ENCODE peak calls at places on chromosomes 12 and 14, in six cellular contexts. M, S, D, G, L and V are unnamed samples.

GRCh38 chr12:119102274-119102673 is 76.5 kb upstream of the HSPB8 start:
- DNase-seq in S (no peak), D (no peak), M (no peak), L (no peak), G (no peak), V (no peak)

GRCh38 chr14:92248638-92249037 is 74.3 kb upstream of the SLC24A4 start:
- DNase-seq in D (no peak), L (no peak), M (no peak), G (no peak), S (no peak), V (no peak)

GRCh38 chr14:103561381-103562134 is 899 bp downstream of the BAG5 start:
- DNase-seq in G (peak), S (peak), D (peak), M (peak), L (peak), V (peak)

GRCh38 chr14:24789277-24789832 is 155.4 kb upstream of the GZMB start:
- DNase-seq in D (no peak), L (no peak), M (no peak), G (no peak), S (no peak), V (no peak)

GRCh38 chr12:15966426-15966825 is 55.3 kb downstream of the DERA start:
- DNase-seq in G (no peak), L (peak), S (peak), M (no peak), D (peak), V (peak)

GRCh38 chr12:19695244-19696098 is 256.2 kb downstream of the AEBP2 start:
- DNase-seq in S (peak), L (no peak), D (no peak), M (no peak), G (no peak), V (no peak)

GRCh38 chr14:102096569-102097188 is 9.8 kb upstream of the HSP90AA1 start:
- DNase-seq in G (peak), S (peak), L (peak), M (peak), D (peak), V (peak)

GRCh38 chr14:60220084-60220483 is 28.9 kb upstream of the PPM1A start:
- DNase-seq in L (no peak), D (no peak), S (no peak), M (no peak), G (no peak), V (no peak)

GRCh38 chr14:104266643-104267575 is 128.5 kb downstream of the KIF26A start:
- DNase-seq in M (no peak), D (no peak), S (no peak), G (peak), L (no peak), V (no peak)

GRCh38 chr12:132776816-132777568 is 15.4 kb upstream of the ANKLE2 start:
- DNase-seq in M (no peak), G (no peak), S (no peak), D (peak), L (peak), V (peak)

GRCh38 chr12:139585-139984 is 73.0 kb downstream of the IQSEC3 start:
- DNase-seq in S (no peak), G (no peak), L (no peak), D (peak), M (no peak), V (no peak)

GRCh38 chr12:22624908-22625646 is at the start of gene ETNK1:
- DNase-seq in S (peak), G (peak), D (peak), L (peak), M (peak), V (peak)

GRCh38 chr14:73272393-73272792 is 35.1 kb downstream of the PAPLN start:
- DNase-seq in G (no peak), L (no peak), M (no peak), D (no peak), S (no peak), V (no peak)

GRCh38 chr14:34043627-34044372 is 92.9 kb upstream of the EGLN3 start:
- DNase-seq in S (no peak), D (no peak), M (no peak), L (no peak), G (no peak), V (no peak)

GRCh38 chr12:119308743-119309456 is 25.6 kb upstream of the CCDC60 start:
- DNase-seq in L (no peak), D (no peak), M (no peak), S (no peak), G (no peak), V (no peak)

GRCh38 chr12:46388427-46388992 is 15.9 kb upstream of the SLC38A2 start:
- DNase-seq in G (no peak), L (peak), D (peak), S (no peak), M (no peak), V (no peak)

GRCh38 chr14:90811641-90812040 is 4.6 kb downstream of the TTC7B start:
- DNase-seq in S (no peak), G (no peak), L (no peak), M (no peak), D (no peak), V (no peak)

GRCh38 chr14:82080319-82080718 is 546.7 kb upstream of the SEL1L start:
- DNase-seq in S (no peak), M (no peak), G (no peak), D (no peak), L (no peak), V (no peak)

GRCh38 chr12:83097656-83098055 is 410.9 kb downstream of the TMTC2 start:
- DNase-seq in G (no peak), D (no peak), S (no peak), L (no peak), M (no peak), V (no peak)

GRCh38 chr12:69055280-69055679 is 122.3 kb upstream of the CPM start:
- DNase-seq in D (no peak), M (no peak), G (no peak), S (no peak), L (no peak), V (peak)

GRCh38 chr14:76929927-76930326 is 98.6 kb downstream of the IRF2BPL start:
- DNase-seq in D (no peak), M (no peak), L (no peak), G (no peak), S (peak), V (no peak)

GRCh38 chr14:70706177-70706576 is 64.5 kb downstream of the TTC9 start:
- DNase-seq in D (no peak), G (no peak), S (peak), L (no peak), M (no peak), V (no peak)

GRCh38 chr12:44372259-44372658 is 503.9 kb downstream of the NELL2 start:
- DNase-seq in M (no peak), S (no peak), L (peak), D (no peak), G (no peak), V (peak)

GRCh38 chr14:29773990-29774389 is 153.7 kb downstream of the PRKD1 start:
- DNase-seq in D (no peak), S (no peak), L (no peak), G (no peak), M (no peak), V (no peak)

GRCh38 chr12:46386877-46387629 is 14.5 kb upstream of the SLC38A2 start:
- DNase-seq in D (peak), L (peak), G (no peak), M (no peak), S (peak), V (peak)

GRCh38 chr12:3047961-3048360 is 29.2 kb upstream of the TSPAN9 start:
- DNase-seq in G (no peak), L (no peak), D (no peak), M (no peak), S (no peak), V (no peak)

GRCh38 chr12:62802981-62803380 is 132.0 kb downstream of the PPM1H start:
- DNase-seq in L (peak), G (no peak), D (peak), S (peak), M (no peak), V (no peak)

GRCh38 chr12:128986957-128987356 is 133.7 kb downstream of the GLT1D1 start:
- DNase-seq in G (no peak), S (no peak), L (no peak), M (no peak), D (no peak), V (no peak)

GRCh38 chr12:32334384-32334783 is 65.0 kb upstream of the FGD4 start:
- DNase-seq in G (no peak), M (no peak), D (no peak), L (no peak), S (no peak), V (no peak)

GRCh38 chr14:97410667-97411286 is 613.6 kb downstream of the VRK1 start:
- DNase-seq in M (no peak), L (no peak), D (no peak), S (no peak), G (no peak), V (no peak)

GRCh38 chr12:73424484-73424883 is 1113.2 kb upstream of the ATXN7L3B start:
- DNase-seq in M (no peak), G (no peak), S (no peak), D (no peak), L (no peak), V (no peak)

GRCh38 chr12:112381421-112381897 is 772 bp downstream of the HECTD4 start:
- DNase-seq in G (no peak), S (no peak), M (no peak), L (no peak), D (peak), V (no peak)

GRCh38 chr12:116164263-116164817 is 113.2 kb downstream of the MED13L start:
- DNase-seq in G (no peak), L (peak), S (no peak), M (no peak), D (peak), V (no peak)

GRCh38 chr12:127191124-127191523 is 1075.8 kb upstream of the TMEM132C start:
- DNase-seq in S (peak), D (peak), G (no peak), L (peak), M (no peak), V (peak)

GRCh38 chr12:28265435-28266042 is 75.3 kb downstream of the CCDC91 start:
- DNase-seq in M (no peak), D (no peak), G (no peak), L (no peak), S (peak), V (no peak)

GRCh38 chr14:20486700-20487401 is 17.6 kb downstream of the PNP start:
- DNase-seq in M (no peak), L (no peak), G (no peak), D (no peak), S (no peak), V (no peak)

GRCh38 chr14:73717247-73717646 is 3.1 kb upstream of the PNMA1 start:
- DNase-seq in G (no peak), M (no peak), L (peak), S (no peak), D (peak), V (no peak)

GRCh38 chr12:80634903-80635302 is 72.5 kb upstream of the MYF6 start:
- DNase-seq in S (no peak), M (no peak), D (no peak), L (no peak), G (no peak), V (peak)

DNA sequence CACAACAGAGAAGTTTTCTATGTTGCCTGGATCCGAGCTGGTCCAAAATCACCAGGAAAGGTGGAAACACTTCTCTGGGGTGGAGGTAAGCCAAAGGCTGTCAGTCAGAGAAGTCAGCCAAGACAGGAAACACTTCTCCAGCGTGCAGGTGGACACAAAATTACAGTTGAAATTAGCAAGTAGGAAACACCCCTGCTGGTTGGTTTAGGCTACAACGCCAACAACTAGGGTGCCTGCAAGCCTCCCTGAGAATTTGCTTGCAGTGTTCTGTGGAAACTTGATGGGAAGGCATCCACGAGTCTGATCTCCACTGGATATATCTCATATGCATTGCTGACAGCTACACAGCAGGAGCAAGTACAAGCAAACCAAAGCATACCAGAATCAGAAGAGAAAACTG is 600.5 kb downstream of the RERGL start:
- DNase-seq in L (no peak), M (no peak), S (no peak), D (no peak), G (no peak), V (no peak)
- TF ChIP-seq CTCF in L (no peak), M (no peak), S (no peak), D (no peak), G (no peak), V (no peak)

DNA sequence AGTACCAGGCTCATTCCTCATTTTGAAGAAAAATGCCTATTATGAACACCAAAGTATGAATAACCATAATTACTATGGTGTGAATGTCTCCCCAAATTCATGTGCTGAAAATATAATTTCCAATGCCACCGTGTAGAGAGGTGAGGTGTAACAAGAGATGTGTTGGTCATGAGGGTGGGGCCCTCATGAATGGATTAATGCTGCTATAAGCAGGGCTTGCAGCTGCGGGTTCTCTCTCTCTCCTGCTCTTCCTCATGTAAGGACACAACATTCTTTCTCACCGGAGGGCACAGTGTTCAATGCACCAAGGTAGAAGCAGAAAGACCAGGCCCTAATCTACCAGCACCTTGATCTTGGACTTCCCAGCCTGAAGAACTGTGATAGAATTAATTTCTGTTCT is 70.0 kb downstream of the TMTC1 start:
- DNase-seq in G (no peak), L (no peak), D (no peak), M (no peak), S (no peak), V (no peak)
- H3K4me3 ChIP-seq in G (no peak), L (no peak), D (no peak), M (no peak), S (no peak), V (no peak)

GRCh38 chr12:47946413-47947107 is 16.8 kb upstream of the TMEM106C start:
- DNase-seq in S (peak), M (no peak), D (peak), L (no peak), G (no peak), V (peak)
- TF ChIP-seq CTCF in S (no peak), M (no peak), D (no peak), L (no peak), G (no peak), V (no peak)

DNA sequence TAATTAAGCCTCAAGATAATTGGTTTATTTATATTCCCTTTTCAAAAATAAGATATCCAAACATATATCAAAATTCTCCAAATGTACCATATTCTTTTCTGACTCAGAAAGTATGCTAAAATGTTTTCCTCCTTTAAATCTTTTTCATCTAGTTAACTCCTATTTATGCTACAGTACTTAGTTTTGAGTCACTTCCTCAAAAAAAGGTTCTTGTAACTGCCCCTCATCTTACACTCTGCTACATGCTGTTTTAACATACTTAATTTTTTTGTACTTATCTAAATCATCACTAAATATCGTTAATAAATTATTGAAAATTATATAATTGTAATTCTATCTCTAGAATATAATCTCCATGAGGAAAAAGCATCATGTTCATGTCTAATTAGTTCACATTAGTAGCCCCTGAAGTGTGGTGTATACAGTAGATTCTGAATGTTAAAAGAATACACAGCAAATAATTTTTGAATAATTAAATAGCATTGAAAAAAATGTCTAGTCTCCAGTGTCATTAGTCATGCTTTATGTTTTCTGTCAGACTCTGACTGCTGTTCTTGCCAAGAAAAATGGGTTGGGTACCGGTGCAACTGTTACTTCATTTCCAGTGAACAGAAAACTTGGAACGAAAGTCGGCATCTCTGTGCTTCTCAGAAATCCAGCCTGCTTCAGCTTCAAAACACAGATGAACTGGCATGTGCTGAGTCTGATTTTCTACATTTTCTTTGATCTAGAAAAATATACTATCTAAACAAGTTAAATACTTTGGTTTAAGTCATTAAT is 3.4 kb downstream of the KLRD1 start:
- DNase-seq in L (peak), M (no peak), D (peak), G (no peak), S (no peak), V (peak)
- H3K4me3 ChIP-seq in L (no peak), M (no peak), D (no peak), G (no peak), S (no peak), V (no peak)

DNA sequence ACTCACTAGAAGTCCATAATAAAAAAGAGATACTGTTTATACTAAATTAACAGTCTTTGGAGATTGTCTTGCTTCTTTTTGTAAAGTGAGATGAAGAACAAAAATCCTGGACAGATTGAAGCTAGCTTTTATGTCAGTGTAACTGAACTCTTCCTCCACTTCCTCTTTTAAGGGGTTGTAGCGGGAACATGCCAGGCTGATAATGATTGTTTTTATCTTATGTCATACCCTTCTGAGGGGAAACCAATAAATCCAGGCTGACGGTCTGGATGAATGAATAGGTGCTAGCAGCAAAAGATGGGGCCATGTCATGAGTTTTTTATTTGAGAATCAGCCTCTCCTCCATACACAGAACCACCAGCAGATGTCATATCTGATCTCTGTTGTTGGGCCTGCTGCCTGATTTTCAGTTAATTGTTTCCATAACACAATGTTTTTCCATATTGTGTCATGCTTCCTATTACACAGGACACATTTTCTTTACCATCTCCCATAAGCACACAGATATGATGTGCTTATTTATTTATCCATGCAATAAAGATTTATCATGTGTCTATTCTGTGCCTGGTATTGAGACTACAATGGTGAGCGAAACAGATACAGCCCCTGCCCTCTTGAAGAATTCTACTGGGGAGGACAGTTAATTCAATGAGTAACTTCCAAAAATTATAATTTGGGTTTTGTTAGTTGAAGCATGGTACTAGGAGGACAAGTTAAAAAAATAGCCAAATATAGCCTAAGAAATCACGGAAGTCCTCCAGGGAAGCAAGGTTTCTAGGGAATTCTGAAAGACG is 33.5 kb upstream of the CRY1 start:
- DNase-seq in D (peak), L (peak), S (peak), G (no peak), M (no peak), V (peak)
- TF ChIP-seq CTCF in D (peak), L (peak), S (peak), G (no peak), M (no peak), V (peak)

GRCh38 chr12:5948696-5949095 is 3.6 kb upstream of the ANO2 start:
- DNase-seq in G (no peak), S (no peak), M (no peak), D (no peak), L (no peak), V (no peak)

GRCh38 chr12:5944053-5944452 is 1.0 kb downstream of the ANO2 start:
- DNase-seq in D (no peak), G (no peak), M (no peak), S (no peak), L (no peak), V (no peak)

GRCh38 chr12:5944688-5945070 is 380 bp downstream of the ANO2 start:
- DNase-seq in G (no peak), M (no peak), L (no peak), D (no peak), S (no peak), V (no peak)

GRCh38 chr12:5946388-5946787 is 1.3 kb upstream of the ANO2 start:
- DNase-seq in L (no peak), D (no peak), M (no peak), S (no peak), G (no peak), V (no peak)

DNA sequence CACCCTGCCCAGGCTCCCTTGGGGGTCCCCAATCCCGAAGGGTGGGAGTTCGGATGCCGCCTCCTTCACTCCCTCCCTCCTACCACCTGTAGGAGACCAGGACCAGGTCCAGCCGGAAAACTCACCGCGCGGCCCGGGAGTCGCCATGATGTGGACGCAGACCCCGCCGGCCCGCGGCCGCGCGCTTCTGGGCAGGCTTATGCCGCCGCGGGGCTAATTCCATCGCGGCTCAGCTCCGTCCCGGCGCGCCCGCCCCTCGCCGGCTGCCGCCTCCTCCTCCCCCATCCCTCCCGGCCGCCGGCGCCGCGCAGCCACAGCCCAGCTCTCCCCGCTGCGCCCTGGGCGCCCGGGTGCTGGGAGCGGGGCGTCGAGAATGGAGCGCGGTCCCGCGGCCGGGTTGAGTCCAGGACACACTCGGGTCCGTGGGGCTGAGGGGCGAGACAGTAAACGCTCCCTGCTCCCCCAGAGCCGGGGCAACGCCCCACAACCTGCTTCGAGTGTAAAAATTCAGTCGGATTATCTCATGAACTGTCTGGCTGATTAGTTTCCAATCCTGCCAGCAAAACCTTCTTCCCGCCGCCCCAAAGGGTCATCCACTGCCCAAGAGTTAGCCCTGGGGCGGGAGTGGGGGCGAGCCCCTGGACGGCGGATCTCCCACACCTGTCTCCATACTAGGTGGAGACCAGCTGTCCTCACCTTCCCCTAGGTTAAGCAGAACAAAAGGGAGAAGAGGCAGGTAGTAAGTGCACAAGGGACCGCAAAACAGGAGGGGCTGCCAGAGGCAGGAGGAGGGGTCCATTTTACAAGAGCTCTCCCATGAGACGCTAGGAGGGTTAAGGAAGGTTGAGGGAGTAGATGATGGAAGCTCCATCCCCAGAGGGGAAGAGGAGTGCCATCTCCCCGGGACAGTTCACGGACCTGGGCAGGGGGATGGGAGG is at the start of gene ANO2:
- DNase-seq in L (no peak), M (no peak), G (peak), S (no peak), D (no peak), V (no peak)
- H3K4me3 ChIP-seq in L (peak), M (no peak), G (peak), S (peak), D (peak), V (no peak)